ENCODE peak calls at places on chromosomes 3 and 15, in five cellular contexts. A is activated CD4-positive, CD25-positive, alpha-beta regulatory T cell; Z is HS-5; E is NCI-H345; J is M059J. N is an unnamed sample.

GRCh38 chr15:24955549-24955929 is 752 bp downstream of the SNRPN start:
- DNase-seq in A (peak), Z (no peak), E (no peak), J (peak), N (no peak)

GRCh38 chr3:30847589-30847988 is 46.9 kb downstream of the GADL1 start:
- DNase-seq in A (no peak), Z (no peak), E (no peak), J (no peak), N (no peak)

GRCh38 chr3:181723568-181724431 is 12.1 kb downstream of the SOX2 start:
- DNase-seq in A (no peak), Z (no peak), E (no peak), J (no peak), N (no peak)

GRCh38 chr3:183178833-183179549 is 16.5 kb upstream of the LAMP3 start:
- DNase-seq in A (no peak), Z (no peak), E (no peak), J (peak), N (peak)

GRCh38 chr15:57703387-57703786 is 3.1 kb upstream of the POLR2M start:
- DNase-seq in A (no peak), Z (no peak), E (no peak), J (peak), N (no peak)

GRCh38 chr3:40019371-40019770 is 210.0 kb downstream of the MYRIP start:
- DNase-seq in A (no peak), Z (no peak), E (no peak), J (no peak), N (no peak)

GRCh38 chr3:72195895-72196294 is 410.9 kb upstream of the PROK2 start:
- DNase-seq in A (no peak), Z (no peak), E (no peak), J (no peak), N (no peak)

GRCh38 chr15:67164811-67165652 is 89.4 kb downstream of the AAGAB start:
- DNase-seq in A (no peak), Z (no peak), E (no peak), J (peak), N (no peak)

GRCh38 chr3:187183903-187184302 is 13.4 kb upstream of the RTP1 start:
- DNase-seq in A (no peak), Z (no peak), E (no peak), J (no peak), N (peak)

GRCh38 chr3:64321747-64322146 is 96.5 kb upstream of the PRICKLE2 start:
- DNase-seq in A (no peak), Z (peak), E (no peak), J (peak), N (no peak)

GRCh38 chr3:108438542-108438941 is 71.9 kb downstream of the MYH15 start:
- DNase-seq in A (no peak), Z (no peak), E (no peak), J (no peak), N (no peak)

GRCh38 chr15:49712162-49712561 is 91.3 kb downstream of the DTWD1 start:
- DNase-seq in A (no peak), Z (no peak), E (no peak), J (no peak), N (no peak)

GRCh38 chr3:40083066-40083465 is 226.4 kb upstream of the EIF1B start:
- DNase-seq in A (no peak), Z (no peak), E (no peak), J (no peak), N (no peak)

GRCh38 chr15:43527802-43528541 is 10.6 kb downstream of the MAP1A start:
- DNase-seq in A (no peak), Z (no peak), E (no peak), J (no peak), N (no peak)

GRCh38 chr15:80251505-80252280 is at the start of gene CTXND1:
- DNase-seq in A (no peak), Z (no peak), E (no peak), J (no peak), N (no peak)

GRCh38 chr3:195352895-195353488 is 82.0 kb upstream of the XXYLT1 start:
- DNase-seq in A (no peak), Z (peak), E (no peak), J (peak), N (no peak)

GRCh38 chr15:57667171-57667924 is 39.2 kb upstream of the POLR2M start:
- DNase-seq in A (no peak), Z (peak), E (peak), J (peak), N (peak)

GRCh38 chr3:169865176-169865800 is 4.4 kb downstream of the LRRC31 start:
- DNase-seq in A (no peak), Z (no peak), E (no peak), J (no peak), N (no peak)

GRCh38 chr3:105790534-105790933 is 78.3 kb downstream of the CBLB start:
- DNase-seq in A (no peak), Z (no peak), E (no peak), J (no peak), N (no peak)

GRCh38 chr3:126394179-126394976 is at the start of gene CFAP100:
- DNase-seq in A (no peak), Z (no peak), E (peak), J (peak), N (peak)

N was measured in NCI-H2171 treated with DMSO at 0.1 percent for 48 hours.